ENCODE peak calls at places on chromosomes 3 and 15, in six cellular contexts. M, T, J, C, Z and U are unnamed samples.

GRCh38 chr3:193078996-193079731 is 161.5 kb upstream of the MB21D2 start:
- DNase-seq in M (no peak), T (no peak), J (no peak), C (no peak), Z (no peak), U (no peak)

GRCh38 chr3:22988566-22988965 is 214.6 kb upstream of the UBE2E2 start:
- DNase-seq in M (no peak), T (peak; percentile 43), J (no peak), C (no peak), Z (no peak), U (no peak)

GRCh38 chr3:170050753-170051152 is 13.0 kb downstream of the GPR160 start:
- DNase-seq in M (no peak), T (peak; percentile 4), J (no peak), C (no peak), Z (no peak), U (no peak)

GRCh38 chr3:22269827-22270226 is 518.8 kb upstream of the ZNF385D start:
- DNase-seq in M (no peak), T (no peak), J (peak; percentile 2), C (no peak), Z (no peak), U (no peak)

GRCh38 chr15:88681610-88682221 is 42.9 kb downstream of the ISG20 start:
- DNase-seq in M (no peak), T (no peak), J (no peak), C (no peak), Z (no peak), U (no peak)

GRCh38 chr3:52047295-52047960 is 8.9 kb downstream of the DUSP7 start:
- DNase-seq in M (peak; percentile 80), T (no peak), J (peak; percentile 83), C (no peak), Z (no peak), U (no peak)

GRCh38 chr3:13420817-13421755 is 964 bp upstream of the NUP210 start:
- DNase-seq in M (peak; percentile 30), T (peak; percentile 34), J (no peak), C (no peak), Z (no peak), U (peak; percentile 68)

GRCh38 chr3:45034612-45035252 is 8.6 kb downstream of the CLEC3B start:
- DNase-seq in M (peak; percentile 43), T (peak; percentile 66), J (no peak), C (no peak), Z (no peak), U (peak; percentile 20)

GRCh38 chr3:56611364-56611763 is 54.4 kb downstream of the CCDC66 start:
- DNase-seq in M (no peak), T (no peak), J (no peak), C (no peak), Z (no peak), U (no peak)

GRCh38 chr3:8368598-8368997 is 133.0 kb upstream of the LMCD1 start:
- DNase-seq in M (no peak), T (no peak), J (no peak), C (no peak), Z (no peak), U (no peak)

GRCh38 chr3:13045245-13045903 is 27.9 kb downstream of the IQSEC1 start:
- DNase-seq in M (no peak), T (no peak), J (no peak), C (no peak), Z (no peak), U (no peak)

GRCh38 chr3:27971600-27971999 is 249.5 kb upstream of the EOMES start:
- DNase-seq in M (no peak), T (no peak), J (no peak), C (no peak), Z (no peak), U (no peak)

GRCh38 chr15:50607129-50607528 is 60.7 kb upstream of the USP50 start:
- DNase-seq in M (no peak), T (no peak), J (no peak), C (no peak), Z (no peak), U (no peak)

GRCh38 chr15:77035999-77036471 is 34.9 kb downstream of the TSPAN3 start:
- DNase-seq in M (peak; percentile 17), T (no peak), J (peak; percentile 35), C (no peak), Z (no peak), U (no peak)

GRCh38 chr15:45871121-45871855 is 236.5 kb downstream of the SQOR start:
- DNase-seq in M (no peak), T (no peak), J (peak; percentile 79), C (no peak), Z (no peak), U (no peak)